ENCODE peak calls at places on chromosomes 3 and 15, in seven cellular contexts. K is PC-9, D is lower leg skin, U is BJ, G is pancreas, Y is GM12865, S is GM13977. T is an unnamed sample.

GRCh38 chr15:40038267-40038653 is 721 bp downstream of the SRP14 start:
- DNase-seq in Y (no peak), U (no peak), S (no peak), D (no peak), G (no peak), K (no peak), T (no peak)

GRCh38 chr15:72827216-72827615 is 43.7 kb upstream of the ADPGK start:
- DNase-seq in U (no peak), Y (peak), K (no peak), G (no peak), S (no peak), D (peak), T (no peak)

GRCh38 chr3:69420781-69421520 is 35.1 kb upstream of the FRMD4B start:
- DNase-seq in D (no peak), K (no peak), G (no peak), S (no peak), U (no peak), Y (no peak), T (no peak)

GRCh38 chr15:57235186-57235585 is 141.1 kb upstream of the CGNL1 start:
- DNase-seq in G (no peak), D (no peak), S (no peak), U (no peak), Y (no peak), K (no peak), T (no peak)

GRCh38 chr15:26901036-26901435 is 34.2 kb downstream of the GABRA5 start:
- DNase-seq in U (no peak), S (no peak), G (no peak), Y (no peak), K (no peak), D (no peak), T (no peak)

GRCh38 chr15:92846716-92847115 is 53.4 kb upstream of the CHD2 start:
- DNase-seq in Y (no peak), S (no peak), K (no peak), G (no peak), D (no peak), U (no peak), T (no peak)

GRCh38 chr3:84692261-84692660 is 266.5 kb upstream of the CADM2 start:
- DNase-seq in G (no peak), K (peak), S (no peak), U (no peak), D (no peak), Y (no peak), T (no peak)

GRCh38 chr3:42009456-42009855 is 47.6 kb upstream of the ULK4 start:
- DNase-seq in K (no peak), G (no peak), S (no peak), Y (no peak), D (no peak), U (no peak), T (no peak)

GRCh38 chr3:122101646-122102045 is 46.5 kb downstream of the CD86 start:
- DNase-seq in S (peak), U (no peak), G (no peak), Y (peak), D (no peak), K (peak), T (no peak)

GRCh38 chr15:29162411-29162810 is 107.2 kb downstream of the NSMCE3 start:
- DNase-seq in K (no peak), Y (no peak), S (no peak), U (no peak), G (no peak), D (no peak), T (no peak)

GRCh38 chr15:63052128-63052826 is 9.7 kb downstream of the TPM1 start:
- DNase-seq in Y (no peak), G (no peak), S (no peak), K (no peak), U (no peak), D (peak), T (no peak)

GRCh38 chr15:44038801-44039200 is 156.3 kb downstream of the FRMD5 start:
- DNase-seq in D (no peak), G (no peak), S (no peak), K (peak), Y (peak), U (no peak), T (no peak)

GRCh38 chr15:53586815-53587214 is 172.6 kb downstream of the WDR72 start:
- DNase-seq in S (no peak), U (no peak), Y (peak), G (peak), D (no peak), K (peak), T (peak)

GRCh38 chr3:86257955-86258641 is 732.9 kb downstream of the VGLL3 start:
- DNase-seq in Y (no peak), U (no peak), K (no peak), S (peak), G (no peak), D (no peak), T (no peak)

GRCh38 chr3:52022323-52023100 is 26.8 kb upstream of the RPL29 start:
- DNase-seq in G (no peak), S (no peak), U (no peak), K (no peak), D (no peak), Y (no peak), T (no peak)

DNA sequence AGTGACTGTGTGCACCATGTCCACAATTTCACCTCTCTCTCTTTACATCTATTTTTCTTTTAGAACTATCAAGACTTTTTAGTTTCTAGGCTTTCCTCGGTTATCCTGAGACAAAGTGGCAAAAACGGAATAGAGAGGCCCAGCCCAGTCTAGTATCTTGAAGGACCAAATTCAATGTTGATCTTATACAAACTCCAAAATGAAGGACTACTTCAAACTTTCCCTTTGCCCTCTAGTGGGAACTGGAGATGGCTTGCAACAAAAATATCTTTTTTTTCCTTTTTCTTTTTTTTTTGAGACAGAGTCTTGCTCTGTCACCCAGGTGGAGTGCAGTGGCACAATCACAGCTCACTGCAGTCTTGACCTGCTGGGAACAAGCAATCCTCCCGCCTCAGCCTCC is 338.5 kb upstream of the UMPS start:
- DNase-seq in K (no peak), D (no peak), U (no peak), G (no peak), Y (no peak), S (no peak), T (no peak)
- TF ChIP-seq CTCF in K (no peak), D (no peak), U (no peak), G (no peak), Y (no peak), S (peak), T (no peak)

GRCh38 chr3:126745760-126746394 is 41.8 kb downstream of the CHCHD6 start:
- DNase-seq in G (peak), D (peak), Y (no peak), U (no peak), S (no peak), K (peak), T (peak)

GRCh38 chr3:126748701-126749546 is 44.9 kb downstream of the CHCHD6 start:
- DNase-seq in S (no peak), U (no peak), Y (no peak), K (no peak), D (peak), G (no peak), T (no peak)

GRCh38 chr3:126747768-126748167 is 43.7 kb downstream of the CHCHD6 start:
- DNase-seq in G (no peak), D (no peak), K (no peak), Y (no peak), U (no peak), S (no peak), T (peak)

GRCh38 chr3:126743781-126744180 is 39.7 kb downstream of the CHCHD6 start:
- DNase-seq in U (no peak), Y (no peak), D (no peak), S (no peak), K (no peak), G (no peak), T (no peak)

DNA sequence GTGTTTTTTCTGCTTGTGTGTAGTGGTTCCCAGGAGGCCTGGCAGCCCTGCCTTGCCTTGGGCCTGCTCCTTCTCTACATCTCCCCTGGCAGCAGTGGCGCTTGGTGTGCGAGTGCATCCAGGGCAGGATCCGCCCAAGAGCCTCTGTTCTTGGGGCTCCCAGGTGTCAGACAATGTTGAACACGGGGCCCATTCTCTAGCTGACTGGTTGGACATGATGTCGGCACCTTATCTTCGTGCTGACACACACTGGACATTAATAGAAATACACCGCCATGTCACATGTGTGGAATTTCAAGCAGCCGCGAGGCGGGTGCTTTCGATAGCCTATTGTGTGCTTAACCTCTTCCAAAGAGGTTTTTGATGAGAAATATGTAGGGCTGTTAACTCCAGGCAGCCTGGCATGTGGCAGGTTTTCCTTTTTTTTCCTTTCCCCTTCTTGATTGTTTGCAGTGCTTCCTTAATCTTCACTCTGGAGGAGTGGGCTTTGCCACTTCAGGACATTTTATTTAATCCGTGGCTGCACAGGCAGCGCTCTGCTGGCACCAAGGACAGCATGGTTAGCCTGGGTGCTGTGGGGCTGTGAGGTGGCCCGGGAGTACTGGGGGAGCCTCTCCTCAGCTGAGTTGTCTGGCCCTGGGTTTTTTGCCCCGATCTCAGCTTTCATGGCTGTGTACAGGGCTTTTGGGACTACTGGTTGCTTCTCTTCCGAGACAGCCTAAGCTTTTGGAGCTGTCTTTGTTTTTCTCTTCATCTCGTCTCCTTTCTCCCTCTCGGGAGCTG is 42.5 kb downstream of the CHCHD6 start:
- DNase-seq in G (no peak), S (no peak), Y (no peak), U (peak), D (no peak), K (peak), T (peak)
- TF ChIP-seq CTCF in G (no peak), S (no peak), Y (no peak), U (peak), D (no peak), K (no peak), T (no peak)

GRCh38 chr3:150594150-150594549 is 9.0 kb upstream of the SELENOT start:
- DNase-seq in D (no peak), K (no peak), Y (no peak), U (no peak), G (no peak), S (no peak), T (no peak)
- TF ChIP-seq CTCF in D (no peak), K (no peak), Y (no peak), U (no peak), G (no peak), S (no peak), T (no peak)

GRCh38 chr3:114464548-114464947 is 170.7 kb downstream of the TIGIT start:
- DNase-seq in K (no peak), U (no peak), S (peak), D (no peak), G (no peak), Y (peak), T (no peak)
- TF ChIP-seq CTCF in K (no peak), U (no peak), S (no peak), D (no peak), G (no peak), Y (no peak), T (no peak)

DNA sequence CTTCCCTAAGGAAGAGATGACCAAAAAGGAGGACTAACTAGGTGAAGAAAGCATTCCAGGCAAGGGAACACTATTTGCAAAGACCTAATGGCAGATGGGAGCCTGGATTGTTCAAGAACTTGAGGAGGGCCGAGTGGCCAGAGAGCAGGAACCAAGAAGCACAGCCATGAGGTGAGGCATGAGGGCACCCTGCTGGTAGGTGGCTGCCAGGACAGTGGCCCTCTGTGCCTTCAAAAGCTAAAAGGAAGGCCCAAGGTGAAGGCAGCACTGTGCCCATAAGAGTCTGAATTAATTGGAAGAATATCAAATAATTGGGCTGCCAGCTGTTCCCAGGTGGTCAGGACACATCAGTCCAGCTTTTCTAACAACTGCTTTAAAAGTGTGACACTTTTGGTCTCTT is 27.9 kb upstream of the CTDSPL start:
- DNase-seq in Y (peak), G (no peak), U (no peak), S (no peak), D (peak), K (no peak), T (no peak)
- TF ChIP-seq CTCF in Y (peak), G (no peak), U (no peak), S (peak), D (no peak), K (peak), T (no peak)

T was measured in lung.